ENCODE peak calls at places on chromosome 19, in eight cellular contexts. H is esophagus muscularis mucosa, Y is HCT116, Z is breast epithelium, M is GM12878, Q is stomach, X is spleen, E is Panc1. P is an unnamed sample.

GRCh38 chr19:38194061-38194701 is 29.8 kb downstream of the DPF1 start:
- DNase-seq in H (no peak), Y (no peak), Z (no peak), M (no peak), Q (no peak), X (no peak), E (no peak), P (no peak)

GRCh38 chr19:9535934-9536333 is 2.5 kb downstream of the ZNF426 start:
- DNase-seq in H (no peak), Y (no peak), Z (no peak), M (no peak), Q (no peak), X (no peak), E (no peak), P (no peak)

GRCh38 chr19:34171539-34171876 is 796 bp upstream of the LSM14A start:
- DNase-seq in H (peak; percentile 83), Y (no peak), Z (no peak), M (peak; percentile 51), Q (no peak), X (no peak), E (no peak), P (no peak)

GRCh38 chr19:16068696-16069259 is 7.5 kb upstream of the TPM4 start:
- DNase-seq in H (no peak), Y (no peak), Z (no peak), M (no peak), Q (no peak), X (no peak), E (no peak), P (no peak)

GRCh38 chr19:33388231-33388816 is 14.8 kb downstream of the CEBPG start:
- DNase-seq in H (no peak), Y (no peak), Z (no peak), M (no peak), Q (no peak), X (no peak), E (no peak), P (no peak)

GRCh38 chr19:18385675-18386542 is at the start of gene GDF15:
- DNase-seq in H (peak; percentile 94), Y (peak; percentile 90), Z (no peak), M (no peak), Q (peak; percentile 96), X (peak; percentile 76), E (no peak), P (no peak)

GRCh38 chr19:34155686-34156085 is 16.6 kb upstream of the LSM14A start:
- DNase-seq in H (no peak), Y (no peak), Z (no peak), M (no peak), Q (no peak), X (no peak), E (no peak), P (no peak)

GRCh38 chr19:16386619-16387240 is 62.1 kb downstream of the KLF2 start:
- DNase-seq in H (no peak), Y (peak; percentile 27), Z (no peak), M (no peak), Q (peak; percentile 50), X (peak; percentile 78), E (peak; percentile 27), P (no peak)

GRCh38 chr19:19652482-19653295 is 9.2 kb upstream of the GMIP start:
- DNase-seq in H (no peak), Y (no peak), Z (no peak), M (no peak), Q (no peak), X (no peak), E (no peak), P (no peak)

GRCh38 chr19:23799321-23799720 is 40.6 kb upstream of the ZNF681 start:
- DNase-seq in H (no peak), Y (no peak), Z (no peak), M (peak; percentile 5), Q (no peak), X (no peak), E (no peak), P (no peak)

GRCh38 chr19:1133471-1133929 is 29.7 kb downstream of the GPX4 start:
- DNase-seq in H (no peak), Y (peak; percentile 34), Z (no peak), M (peak; percentile 79), Q (peak; percentile 56), X (no peak), E (no peak), P (no peak)
- TF ChIP-seq POLR2AphosphoS5 in H (no peak), Y (no peak), Z (no peak), M (no peak), Q (peak; percentile 39), X (peak; percentile 94), E (no peak), P (no peak)

GRCh38 chr19:53595510-53595867 is 36.3 kb upstream of the DPRX start:
- DNase-seq in H (no peak), Y (no peak), Z (no peak), M (no peak), Q (no peak), X (no peak), E (no peak), P (no peak)

GRCh38 chr19:53598361-53598760 is 33.4 kb upstream of the DPRX start:
- DNase-seq in H (no peak), Y (no peak), Z (peak; percentile 47), M (no peak), Q (no peak), X (no peak), E (no peak), P (no peak)

GRCh38 chr19:53596056-53596455 is 35.7 kb upstream of the DPRX start:
- DNase-seq in H (no peak), Y (no peak), Z (no peak), M (no peak), Q (no peak), X (no peak), E (no peak), P (no peak)

GRCh38 chr19:53597023-53597422 is 34.8 kb upstream of the DPRX start:
- DNase-seq in H (no peak), Y (no peak), Z (peak; percentile 89), M (no peak), Q (no peak), X (no peak), E (no peak), P (no peak)

GRCh38 chr19:53600217-53600616 is 31.6 kb upstream of the DPRX start:
- DNase-seq in H (no peak), Y (no peak), Z (no peak), M (no peak), Q (no peak), X (no peak), E (no peak), P (no peak)
- H3K4me3 ChIP-seq in H (no peak overlapping the region), Y (no peak overlapping the region), Z (no peak overlapping the region), M (no peak overlapping the region), Q (no peak overlapping the region), X (no peak overlapping the region), E (no peak overlapping the region), P (no peak overlapping the region)

GRCh38 chr19:51480590-51480989 is 2.3 kb downstream of the CEACAM18 start:
- DNase-seq in H (no peak), Y (no peak), Z (no peak), M (no peak), Q (no peak), X (no peak), E (no peak), P (no peak)
- TF ChIP-seq POLR2AphosphoS5 in H (no peak), Y (no peak), Z (no peak), M (no peak), Q (no peak), X (no peak), E (no peak), P (no peak)

GRCh38 chr19:48638831-48639381 is 1.7 kb upstream of the DBP start:
- DNase-seq in H (no peak), Y (no peak), Z (peak; percentile 39), M (no peak), Q (no peak), X (peak; percentile 87), E (no peak), P (peak; percentile 92)
- H3K4me3 ChIP-seq in H (peak overlapping the region; percentile 78), Y (peak overlapping the region; percentile 57), Z (peak overlapping the region; percentile 63), M (no peak overlapping the region), Q (no peak overlapping the region), X (peak overlapping the region; percentile 80), E (no peak overlapping the region), P (no peak overlapping the region)

P was measured in vagina.